ENCODE peak calls at places on chromosome 5, in seven cellular contexts. E is HFFc6; Y is GM12864; J is H1; M is uterus; F is CD4-positive, alpha-beta T cell; K is fibroblast of lung. L is an unnamed sample.

GRCh38 chr5:134445841-134446818 is 34.4 kb upstream of the CDKN2AIPNL start:
- DNase-seq in Y (no peak), K (no peak), J (no peak), F (no peak), E (no peak), M (no peak), L (no peak)

GRCh38 chr5:123358751-123359150 is 64.5 kb downstream of the CEP120 start:
- DNase-seq in Y (no peak), F (no peak), E (no peak), J (no peak), K (no peak), M (no peak), L (no peak)

GRCh38 chr5:135154197-135154596 is 120.2 kb upstream of the PITX1 start:
- DNase-seq in K (no peak), Y (no peak), J (no peak), F (no peak), E (peak), M (no peak), L (no peak)

GRCh38 chr5:67339219-67339767 is 142.7 kb upstream of the CD180 start:
- DNase-seq in Y (no peak), J (no peak), K (no peak), E (no peak), M (no peak), F (no peak), L (no peak)

GRCh38 chr5:102223542-102224444 is 72.3 kb downstream of the SLCO4C1 start:
- DNase-seq in J (no peak), F (no peak), M (no peak), K (peak), E (peak), Y (peak), L (peak)

GRCh38 chr5:98468188-98468869 is 305.1 kb upstream of the RGMB start:
- DNase-seq in E (peak), J (no peak), K (peak), F (no peak), M (no peak), Y (no peak), L (no peak)

GRCh38 chr5:172133359-172134029 is 54.5 kb downstream of the STK10 start:
- DNase-seq in K (peak), E (peak), J (no peak), Y (no peak), F (no peak), M (no peak), L (no peak)

GRCh38 chr5:124810420-124810819 is 64.0 kb upstream of the ZNF608 start:
- DNase-seq in Y (no peak), K (no peak), J (no peak), M (no peak), E (no peak), F (no peak), L (no peak)

GRCh38 chr5:54644226-54644625 is 126.7 kb downstream of the SNX18 start:
- DNase-seq in M (no peak), K (peak), F (no peak), Y (no peak), E (peak), J (no peak), L (peak)

GRCh38 chr5:17743580-17744435 is 109.5 kb downstream of the TAF11L14 start:
- DNase-seq in J (no peak), F (no peak), K (peak), Y (no peak), M (no peak), E (no peak), L (no peak)

GRCh38 chr5:74281191-74281590 is 359.3 kb downstream of the ENC1 start:
- DNase-seq in J (no peak), K (no peak), E (no peak), Y (no peak), F (no peak), M (no peak), L (no peak)

GRCh38 chr5:149702607-149702952 is 27.5 kb upstream of the PPARGC1B start:
- DNase-seq in F (no peak), Y (no peak), M (no peak), E (no peak), J (no peak), K (no peak), L (no peak)

GRCh38 chr5:57833489-57833888 is 350.9 kb upstream of the ACTBL2 start:
- DNase-seq in J (no peak), E (no peak), Y (no peak), M (no peak), K (peak), F (no peak), L (no peak)

GRCh38 chr5:73892806-73893205 is 266.8 kb downstream of the ARHGEF28 start:
- DNase-seq in F (no peak), Y (no peak), E (peak), M (no peak), J (no peak), K (peak), L (no peak)

GRCh38 chr5:77140350-77140749 is 53.3 kb upstream of the ZBED3 start:
- DNase-seq in K (no peak), Y (no peak), E (no peak), M (no peak), J (no peak), F (no peak), L (no peak)

GRCh38 chr5:28685794-28686193 is 1647.4 kb upstream of the CDH9 start:
- DNase-seq in K (no peak), J (no peak), E (no peak), Y (no peak), F (no peak), M (no peak), L (no peak)

GRCh38 chr5:126354012-126354856 is 69.0 kb upstream of the GRAMD2B start:
- DNase-seq in J (no peak), Y (no peak), E (peak), F (no peak), M (no peak), K (peak), L (peak)

GRCh38 chr5:94113-94892 is 2.3 kb downstream of the PLEKHG4B start:
- DNase-seq in J (no peak), Y (no peak), K (no peak), F (no peak), E (no peak), M (no peak), L (no peak)

GRCh38 chr5:116554764-116555163 is 19.9 kb downstream of the SEMA6A start:
- DNase-seq in F (no peak), M (no peak), Y (no peak), E (no peak), J (no peak), K (no peak), L (no peak)

GRCh38 chr5:110333384-110333783 is 393.1 kb downstream of the TMEM232 start:
- DNase-seq in K (no peak), J (no peak), F (no peak), M (no peak), E (no peak), Y (no peak), L (no peak)

GRCh38 chr5:172004824-172005237 is 1.6 kb downstream of the FBXW11 start:
- DNase-seq in F (no peak), M (no peak), K (peak), Y (no peak), E (peak), J (no peak), L (no peak)

GRCh38 chr5:149809919-149810691 is 80.0 kb downstream of the PPARGC1B start:
- DNase-seq in M (no peak), F (no peak), J (no peak), E (no peak), Y (no peak), K (no peak), L (no peak)

GRCh38 chr5:63398346-63398745 is 563.9 kb downstream of the HTR1A start:
- DNase-seq in J (peak), M (no peak), K (no peak), Y (no peak), F (no peak), E (no peak), L (no peak)

GRCh38 chr5:138647794-138648193 is 72.6 kb upstream of the HSPA9 start:
- DNase-seq in Y (no peak), K (no peak), F (no peak), M (no peak), J (no peak), E (no peak), L (no peak)

GRCh38 chr5:100464418-100464817 is 70.8 kb upstream of the FAM174A start:
- DNase-seq in E (no peak), K (peak), M (no peak), J (no peak), F (no peak), Y (no peak), L (peak)

GRCh38 chr5:135566422-135567416 is 12.1 kb downstream of the CXCL14 start:
- DNase-seq in M (no peak), K (no peak), E (no peak), J (no peak), F (no peak), Y (no peak), L (no peak)

DNA sequence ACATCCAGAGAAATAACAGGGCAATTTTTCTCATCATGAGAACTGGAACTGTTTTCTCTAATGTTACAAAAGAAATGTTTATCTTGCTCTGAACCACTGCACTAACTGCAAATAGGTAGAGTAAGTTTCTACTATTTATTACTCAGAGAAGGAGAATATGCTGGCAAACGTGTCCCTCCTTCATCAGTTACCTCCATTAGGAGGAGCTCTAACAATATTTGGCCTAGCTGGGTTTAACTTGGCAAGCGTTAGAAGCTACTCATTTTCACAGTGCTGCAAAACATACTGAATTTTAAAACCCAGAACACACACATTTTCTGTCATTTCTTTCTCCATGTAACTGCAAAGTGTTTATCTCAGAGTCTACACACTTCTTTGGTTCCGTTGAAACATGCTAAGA is 101.0 kb upstream of the GABRG2 start:
- DNase-seq in K (no peak), E (no peak), M (no peak), F (no peak), Y (no peak), J (no peak), L (no peak)
- TF ChIP-seq CTCF in K (no peak), E (no peak), M (no peak), F (no peak), Y (peak), J (peak), L (no peak)

DNA sequence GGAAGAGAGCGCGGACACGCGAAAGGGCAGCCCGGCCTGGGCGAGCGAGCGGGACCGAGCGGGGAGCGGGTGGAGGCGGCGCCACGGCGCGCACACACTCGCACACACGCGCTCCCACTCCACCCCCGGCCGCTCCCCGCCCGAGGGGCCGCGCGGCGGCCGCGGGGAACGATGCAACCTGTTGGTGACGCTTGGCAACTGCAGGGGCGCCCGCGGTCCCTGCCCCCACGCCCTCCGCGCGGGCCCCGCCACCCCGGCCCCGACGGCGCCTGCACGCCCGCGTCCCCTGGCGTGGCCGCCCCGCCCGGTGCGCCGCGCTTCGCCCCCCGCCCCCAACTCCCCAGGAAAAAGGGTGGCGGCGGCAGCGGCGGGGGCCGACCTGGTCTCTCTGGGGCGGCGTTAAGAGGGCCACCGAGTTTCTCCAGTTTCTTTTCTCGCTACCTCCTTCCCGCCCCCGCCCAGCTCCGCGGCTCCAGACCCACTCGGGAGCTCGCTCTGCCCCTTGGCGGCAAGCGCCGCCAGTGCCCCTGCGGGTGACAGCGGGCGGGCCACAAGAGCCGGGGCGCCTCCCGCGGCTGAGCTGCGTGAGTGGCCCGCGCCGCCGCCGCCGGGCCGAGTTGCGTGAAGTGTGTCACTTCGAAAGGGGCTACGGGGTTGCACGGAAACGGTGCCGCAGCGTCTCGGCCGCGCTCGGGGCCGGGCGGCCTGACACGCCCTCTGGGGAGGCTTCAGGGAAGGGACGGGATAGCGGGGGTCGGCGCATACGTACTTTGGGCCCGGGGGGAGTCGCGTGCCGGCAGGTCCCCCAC is at the start of gene NR3C1:
- DNase-seq in F (peak), M (peak), Y (peak), E (peak), K (peak), J (no peak), L (peak)
- TF ChIP-seq CTCF in F (no peak), M (peak), Y (peak), E (peak), K (peak), J (peak), L (peak)

GRCh38 chr5:42241636-42242035 is 181.6 kb upstream of the GHR start:
- DNase-seq in Y (no peak), E (no peak), J (no peak), F (no peak), M (no peak), K (no peak), L (no peak)

GRCh38 chr5:42242210-42242609 is 181.0 kb upstream of the GHR start:
- DNase-seq in E (no peak), K (no peak), Y (no peak), J (no peak), M (no peak), F (no peak), L (no peak)

DNA sequence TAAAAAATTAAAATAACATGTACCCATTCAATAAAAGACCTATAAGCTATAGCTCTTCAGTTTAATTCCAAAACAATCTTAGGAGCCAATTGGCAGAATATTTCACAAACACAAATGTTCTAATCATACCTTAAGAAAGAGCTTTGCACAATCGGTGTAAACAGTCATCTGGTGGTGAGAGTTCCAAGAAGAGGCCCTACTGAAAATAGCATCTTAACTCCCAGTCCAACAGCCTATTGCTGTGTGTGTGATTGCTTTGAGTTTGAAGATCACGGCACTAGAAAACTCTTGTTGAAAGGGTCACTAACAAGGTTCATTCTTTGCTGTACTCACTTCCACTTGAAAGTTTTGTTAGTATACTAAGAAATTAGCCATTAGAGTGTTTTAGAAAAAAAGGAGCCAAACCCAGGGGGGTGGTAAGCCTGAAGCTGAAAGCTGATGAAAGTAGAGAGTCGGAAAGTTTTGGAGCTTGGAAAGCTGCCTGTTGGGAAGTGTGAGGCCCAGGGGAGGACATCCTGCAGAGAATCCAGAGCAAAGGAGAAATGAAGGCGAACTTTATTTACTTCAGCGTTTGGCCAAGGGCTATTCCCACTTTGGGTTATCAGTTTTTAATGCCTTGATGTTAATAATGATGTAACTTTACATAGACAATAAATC is 180.3 kb upstream of the GHR start:
- DNase-seq in M (no peak), K (no peak), F (no peak), E (no peak), J (no peak), Y (no peak), L (no peak)
- TF ChIP-seq CTCF in M (no peak), K (no peak), F (no peak), E (no peak), J (no peak), Y (no peak), L (no peak)

GRCh38 chr5:113488645-113489184 is 462 bp upstream of the MCC start:
- DNase-seq in K (no peak), J (no peak), F (no peak), Y (no peak), E (no peak), M (no peak), L (peak)
- TF ChIP-seq CTCF in K (no peak), J (no peak), F (no peak), Y (no peak), E (no peak), M (no peak), L (no peak)

GRCh38 chr5:32794086-32794485 is 83.0 kb downstream of the NPR3 start:
- DNase-seq in F (no peak), J (no peak), M (no peak), Y (no peak), K (no peak), E (peak), L (peak)
- TF ChIP-seq CTCF in F (no peak), J (peak), M (no peak), Y (no peak), K (peak), E (peak), L (no peak)

DNA sequence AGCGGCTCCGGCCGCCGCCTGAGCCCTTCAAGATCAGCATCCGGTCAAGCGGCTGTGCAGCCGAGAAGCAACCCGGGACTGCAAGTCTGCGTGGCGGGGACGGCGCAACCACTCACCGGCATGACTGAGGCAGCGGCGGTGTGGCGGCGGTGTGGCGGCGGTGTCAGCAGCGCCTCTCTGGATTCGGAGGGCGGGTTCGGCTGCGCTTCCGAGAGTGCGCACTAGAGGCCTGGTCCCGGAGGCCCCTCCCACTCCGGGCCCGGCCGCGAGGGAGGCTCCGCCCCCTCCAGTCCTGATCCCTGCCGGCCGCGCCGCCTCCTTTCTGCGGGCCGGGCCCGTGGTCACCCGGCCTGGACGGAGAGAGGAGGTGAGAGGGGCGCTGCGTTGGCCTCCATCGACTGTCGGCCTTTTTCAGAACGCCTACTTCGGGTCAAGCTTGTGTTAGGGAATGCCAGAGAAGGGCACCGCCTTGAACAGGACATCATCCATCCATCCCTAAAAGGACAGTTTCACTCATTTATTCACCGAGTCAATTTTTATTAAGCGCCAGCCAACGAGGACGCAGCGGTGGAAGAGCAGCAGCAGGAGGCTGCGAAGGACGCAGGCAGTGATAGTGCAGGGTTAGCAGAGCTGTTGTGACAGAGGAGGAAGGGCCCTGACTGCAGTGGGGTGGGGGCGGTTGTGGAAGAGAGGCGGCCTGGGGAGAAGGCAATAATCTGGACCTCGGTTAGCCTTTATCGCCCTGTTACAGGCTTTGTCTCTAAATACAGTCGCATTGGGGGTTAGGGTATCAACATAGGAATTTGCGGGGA is at the start of gene ATOX1:
- DNase-seq in E (peak), F (peak), J (no peak), Y (no peak), K (peak), M (peak), L (peak)
- TF ChIP-seq CTCF in E (peak), F (no peak), J (no peak), Y (peak), K (no peak), M (peak), L (no peak)

GRCh38 chr5:142013734-142014495 is 1.1 kb upstream of the GNPDA1 start:
- DNase-seq in M (peak), J (no peak), F (no peak), Y (no peak), E (peak), K (peak), L (no peak)
- TF ChIP-seq CTCF in M (no peak), J (no peak), F (no peak), Y (no peak), E (no peak), K (no peak), L (no peak)

DNA sequence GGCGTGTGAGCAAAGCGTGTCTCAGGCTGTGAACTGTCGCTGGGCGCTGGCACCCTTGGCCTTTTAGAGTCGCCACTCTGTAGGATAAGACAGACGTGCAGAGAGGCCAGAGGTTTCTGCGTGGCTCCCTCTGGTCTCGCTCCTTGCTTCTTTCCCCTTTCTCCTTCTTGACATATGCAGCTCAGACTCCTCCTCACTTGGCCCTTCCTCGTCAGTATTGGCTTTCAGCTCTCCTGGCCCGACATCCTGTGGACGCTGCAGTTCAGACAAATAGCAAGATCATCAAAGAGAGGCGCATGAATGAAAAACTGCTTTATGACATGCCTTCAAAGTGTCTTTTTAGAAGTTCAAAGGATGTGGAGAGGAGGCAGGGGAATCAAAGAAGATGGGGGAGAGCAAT is 116.8 kb upstream of the SPRY4 start:
- DNase-seq in Y (no peak), K (no peak), E (no peak), M (peak), J (no peak), F (no peak), L (no peak)
- TF ChIP-seq CTCF in Y (no peak), K (no peak), E (no peak), M (no peak), J (no peak), F (no peak), L (no peak)

DNA sequence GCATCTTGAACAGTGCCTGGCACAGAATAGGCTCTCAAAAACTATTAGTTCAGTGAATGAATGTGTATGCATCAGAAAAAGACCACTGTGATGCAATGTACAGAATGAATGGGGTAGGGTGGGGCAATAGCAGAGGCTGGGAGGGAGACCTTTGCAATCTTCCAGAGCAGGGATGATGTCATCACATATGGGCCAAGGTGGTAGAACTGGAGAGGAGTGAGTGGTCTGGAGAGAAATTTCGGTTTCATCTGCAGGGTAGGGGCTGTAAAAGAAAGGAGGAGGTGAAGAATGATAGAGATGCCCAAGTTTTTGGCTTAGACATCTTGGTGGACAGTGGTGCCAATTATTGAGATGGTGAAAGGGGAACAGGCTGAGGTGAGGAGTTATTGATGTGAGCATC is 23.5 kb upstream of the ARAP3 start:
- DNase-seq in M (no peak), E (no peak), J (no peak), Y (no peak), F (no peak), K (no peak), L (no peak)
- TF ChIP-seq CTCF in M (no peak), E (no peak), J (no peak), Y (no peak), F (no peak), K (no peak), L (no peak)

L was measured in Calu3.